ENCODE peak calls at places on chromosomes 6 and 20, in four cellular contexts. N is WTC11, Y is HepG2, T is K562. Q is an unnamed sample.

GRCh38 chr20:32565735-32566032 is 19.4 kb downstream of the NOL4L start:
- DNase-seq in Y (no peak), N (no peak), T (no peak), Q (no peak)

GRCh38 chr20:9886227-9886626 is 47.4 kb upstream of the PAK5 start:
- DNase-seq in N (no peak), T (no peak), Y (no peak), Q (no peak)

GRCh38 chr6:149545258-149545753 is 537 bp downstream of the PPIL4 start:
- DNase-seq in Y (peak), T (peak), N (peak), Q (no peak)

GRCh38 chr6:52609968-52610367 is 33.1 kb upstream of the TRAM2 start:
- DNase-seq in N (no peak), T (no peak), Y (no peak), Q (no peak)

GRCh38 chr20:18233408-18233943 is 54.9 kb upstream of the ZNF133 start:
- DNase-seq in Y (no peak), N (no peak), T (no peak), Q (no peak)

GRCh38 chr6:85865665-85866372 is 223.1 kb upstream of the SYNCRIP start:
- DNase-seq in T (no peak), N (no peak), Y (peak), Q (no peak)

GRCh38 chr20:13644010-13644409 is 5.3 kb upstream of the TASP1 start:
- DNase-seq in Y (no peak), T (no peak), N (no peak), Q (no peak)

GRCh38 chr20:58833921-58834320 is 16.8 kb downstream of the GNAS-AS1 start:
- DNase-seq in N (no peak), T (no peak), Y (no peak), Q (no peak)

GRCh38 chr20:63962426-63963347 is 6.5 kb upstream of the UCKL1 start:
- DNase-seq in Y (no peak), T (no peak), N (no peak), Q (no peak)

GRCh38 chr6:69279805-69280204 is 517.0 kb downstream of the LMBRD1 start:
- DNase-seq in T (no peak), Y (no peak), N (no peak), Q (no peak)

GRCh38 chr6:1611572-1612385 is 2.1 kb downstream of the FOXC1 start:
- DNase-seq in T (no peak), Y (peak), N (no peak), Q (no peak)

GRCh38 chr6:166862978-166863530 is 93.3 kb downstream of the RNASET2 start:
- DNase-seq in N (peak), Y (no peak), T (no peak), Q (no peak)

GRCh38 chr6:134047673-134048072 is 4.8 kb downstream of the SLC2A12 start:
- DNase-seq in T (no peak), N (no peak), Y (no peak), Q (no peak)

GRCh38 chr6:70131528-70131927 is 171.4 kb downstream of the COL9A1 start:
- DNase-seq in Y (no peak), T (no peak), N (no peak), Q (peak)

GRCh38 chr6:128452713-128453112 is 67.7 kb downstream of the PTPRK start:
- DNase-seq in N (no peak), Y (no peak), T (no peak), Q (no peak)

GRCh38 chr6:139542351-139542750 is 167.9 kb upstream of the CITED2 start:
- DNase-seq in Y (no peak), T (no peak), N (no peak), Q (no peak)

GRCh38 chr6:121653624-121654008 is 218.2 kb downstream of the GJA1 start:
- DNase-seq in Y (no peak), N (no peak), T (no peak), Q (no peak)

GRCh38 chr6:82890240-82890639 is 175.4 kb downstream of the UBE3D start:
- DNase-seq in Y (no peak), T (no peak), N (no peak), Q (no peak)

GRCh38 chr6:155493694-155494143 is 38.1 kb upstream of the NOX3 start:
- DNase-seq in Y (peak), T (no peak), N (no peak), Q (peak)

GRCh38 chr6:152529364-152529763 is 107.8 kb downstream of the SYNE1 start:
- DNase-seq in N (no peak), Y (no peak), T (no peak), Q (no peak)

GRCh38 chr6:155330133-155330734 is 15.9 kb upstream of the TFB1M start:
- DNase-seq in T (no peak), N (no peak), Y (no peak), Q (no peak)

GRCh38 chr20:15475483-15475882 is 1097.8 kb downstream of the KIF16B start:
- DNase-seq in T (no peak), N (no peak), Y (no peak), Q (peak)

GRCh38 chr6:35602133-35602946 is 86.4 kb downstream of the FKBP5 start:
- DNase-seq in N (no peak), T (no peak), Y (peak), Q (no peak)

GRCh38 chr6:78967191-78967590 is 99.8 kb downstream of the IRAK1BP1 start:
- DNase-seq in N (no peak), Y (no peak), T (no peak), Q (no peak)

GRCh38 chr6:12962529-12962928 is 246.0 kb downstream of the PHACTR1 start:
- DNase-seq in N (no peak), Y (no peak), T (no peak), Q (no peak)

GRCh38 chr20:19757973-19758887 is at the start of gene RIN2:
- DNase-seq in T (peak), Y (peak), N (peak), Q (no peak)

GRCh38 chr6:50091641-50092040 is 41.9 kb upstream of the DEFB112 start:
- DNase-seq in T (no peak), N (no peak), Y (peak), Q (no peak)

GRCh38 chr6:169490830-169491229 is 211.0 kb downstream of the WDR27 start:
- DNase-seq in Y (no peak), T (no peak), N (no peak), Q (no peak)

DNA sequence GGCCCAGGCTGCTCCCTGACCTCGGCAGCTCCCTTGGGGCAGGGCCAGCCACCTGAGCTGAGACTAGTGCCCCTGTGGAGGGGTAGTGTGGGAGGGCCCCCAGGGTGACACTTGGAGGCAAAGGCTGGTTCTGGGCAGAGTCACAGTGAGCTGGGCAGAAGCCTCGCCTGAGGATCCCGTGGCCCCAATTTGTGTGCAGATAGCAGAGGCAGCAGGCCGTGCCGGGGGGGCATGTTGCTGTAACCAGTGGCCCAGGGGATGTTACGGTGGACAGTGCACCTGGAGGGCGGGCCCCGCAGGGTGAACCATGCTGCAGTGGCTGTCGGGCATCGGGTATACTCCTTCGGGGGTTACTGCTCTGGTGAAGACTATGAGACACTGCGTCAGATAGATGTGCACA is 2.9 kb downstream of the KLHDC3 start:
- DNase-seq in Y (no peak), N (no peak), T (no peak), Q (no peak)
- TF ChIP-seq CREM in Y (no peak), N (no peak), T (no peak), Q (no peak)

DNA sequence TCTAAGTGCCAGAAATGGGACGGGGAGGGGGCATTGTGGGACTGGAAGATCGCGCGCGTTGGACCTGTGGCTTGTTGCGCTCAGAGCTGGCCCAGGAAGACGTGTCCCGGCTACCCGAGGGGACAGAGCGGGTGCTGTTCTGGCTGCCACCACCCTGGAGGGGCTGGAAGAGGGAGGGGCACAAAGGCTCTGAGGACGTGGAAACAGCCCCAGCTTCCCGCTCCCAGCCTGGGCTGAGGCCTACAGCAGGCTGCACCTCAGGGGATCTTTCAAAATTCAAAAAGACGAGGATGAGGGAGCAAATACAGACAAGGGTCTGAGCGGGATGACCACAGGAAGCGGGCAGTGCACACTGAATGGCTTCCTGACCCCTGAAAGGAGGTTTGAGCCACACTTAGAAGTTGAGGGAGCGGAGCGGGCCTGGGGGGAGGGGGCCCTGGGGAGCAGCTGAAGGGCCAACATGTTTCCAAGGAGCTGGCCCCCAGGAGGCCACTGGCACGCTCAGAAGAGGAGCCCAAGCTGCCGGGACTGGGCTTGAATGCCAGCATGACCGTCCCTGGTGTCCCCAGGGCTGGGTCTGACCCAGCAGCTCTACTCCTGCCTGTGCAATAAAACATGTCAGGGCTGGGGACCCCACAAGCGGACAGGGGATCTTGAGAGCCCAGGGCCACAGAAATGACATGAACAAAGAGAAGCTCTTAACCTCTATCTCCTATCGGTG is 1.3 kb downstream of the OXT start:
- DNase-seq in N (no peak), Y (no peak), T (no peak), Q (no peak)
- TF ChIP-seq CREM in N (no peak), Y (no peak), T (no peak), Q (no peak)

GRCh38 chr20:3871549-3872265 is 17.5 kb upstream of the PANK2 start:
- DNase-seq in Y (peak), T (peak), N (no peak), Q (no peak)

GRCh38 chr20:3873507-3873906 is 15.7 kb upstream of the PANK2 start:
- DNase-seq in N (no peak), T (no peak), Y (no peak), Q (no peak)

GRCh38 chr20:3876676-3877075 is 12.5 kb upstream of the PANK2 start:
- DNase-seq in Y (no peak), N (no peak), T (no peak), Q (no peak)

GRCh38 chr20:3875378-3875974 is 13.7 kb upstream of the PANK2 start:
- DNase-seq in T (no peak), N (no peak), Y (no peak), Q (no peak)

DNA sequence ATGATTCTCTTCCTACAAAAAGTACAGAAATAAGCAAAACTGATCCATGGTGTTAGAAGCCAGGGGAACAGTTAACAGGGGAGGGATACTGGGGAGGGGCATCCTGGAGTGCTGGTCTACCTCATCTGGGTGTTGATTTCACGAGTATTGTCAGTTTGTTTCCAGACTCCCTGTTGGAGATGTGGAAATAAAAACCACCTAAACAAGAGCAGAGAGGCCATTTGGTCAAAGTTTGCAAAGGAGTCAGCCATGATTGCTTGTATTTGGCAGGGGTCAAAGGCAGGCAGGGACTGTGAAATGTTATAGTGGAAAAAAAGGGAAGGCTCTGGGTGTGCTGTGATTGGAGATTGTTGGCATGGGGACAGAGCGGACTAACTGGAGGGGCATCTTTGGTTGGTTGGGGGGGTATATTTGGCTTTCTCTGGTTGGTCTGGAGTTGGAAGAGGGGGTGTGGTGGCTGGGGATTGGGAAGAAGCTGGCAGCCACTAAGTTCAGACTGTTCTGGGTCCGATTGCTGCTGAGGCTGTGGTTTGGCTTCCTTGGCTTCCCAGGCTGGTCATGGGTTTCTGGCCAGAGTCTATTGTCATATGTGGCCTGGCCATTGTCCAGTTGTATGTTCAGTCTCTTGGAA is 14.9 kb upstream of the PANK2 start:
- DNase-seq in N (no peak), T (no peak), Y (no peak), Q (no peak)
- TF ChIP-seq CREM in N (no peak), T (no peak), Y (no peak), Q (no peak)

GRCh38 chr20:1190847-1191246 is 6.1 kb upstream of the TMEM74B start:
- DNase-seq in N (no peak), Y (no peak), T (peak), Q (no peak)

GRCh38 chr20:1188347-1188746 is 3.6 kb upstream of the TMEM74B start:
- DNase-seq in T (no peak), Y (no peak), N (no peak), Q (no peak)

GRCh38 chr20:1187605-1188171 is 2.9 kb upstream of the TMEM74B start:
- DNase-seq in T (peak), N (no peak), Y (peak), Q (no peak)

GRCh38 chr20:1189827-1190226 is 5.0 kb upstream of the TMEM74B start:
- DNase-seq in N (no peak), T (no peak), Y (no peak), Q (no peak)

DNA sequence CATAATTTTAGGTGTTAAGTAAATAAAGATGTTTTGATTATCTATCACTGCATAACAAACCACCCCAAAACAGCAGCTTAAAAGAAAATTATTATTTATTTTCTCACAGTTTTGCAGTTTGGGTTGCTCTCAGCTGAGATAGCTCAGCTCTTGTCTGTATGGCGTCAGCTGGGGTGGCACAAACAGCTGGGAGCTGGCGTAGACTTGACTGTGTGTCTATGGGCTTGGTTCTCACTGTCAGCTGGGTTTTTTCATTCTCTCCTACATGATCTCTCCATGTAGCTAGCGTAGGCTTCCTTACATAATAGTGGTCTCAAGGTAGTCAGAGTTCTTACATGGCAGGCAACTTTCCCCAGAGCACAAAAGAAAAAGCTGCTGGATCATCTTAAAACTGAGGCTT is 6.5 kb upstream of the TMEM74B start:
- DNase-seq in Y (no peak), N (no peak), T (no peak), Q (no peak)
- TF ChIP-seq CREM in Y (no peak), N (no peak), T (no peak), Q (no peak)